ENCODE peak calls at places on chromosomes 11 and 22, in four cellular contexts. H is PC-3, U is fibroblast of lung, W is neuronal stem cell. A is an unnamed sample.

GRCh38 chr11:96213500-96213899 is 129.5 kb downstream of the MAML2 start:
- DNase-seq in H (peak), W (no peak), U (peak), A (peak)

GRCh38 chr11:117187799-117188481 is 9.4 kb downstream of the SIDT2 start:
- DNase-seq in W (no peak), U (no peak), H (no peak), A (no peak)

GRCh38 chr22:36691488-36691887 is 12.1 kb downstream of the CACNG2 start:
- DNase-seq in W (no peak), U (no peak), H (no peak), A (no peak)

GRCh38 chr11:9120659-9121350 is 29.4 kb upstream of the SCUBE2 start:
- DNase-seq in U (no peak), H (peak), W (peak), A (no peak)

GRCh38 chr22:19983701-19984100 is 32.9 kb downstream of the ARVCF start:
- DNase-seq in H (no peak), U (no peak), W (no peak), A (no peak)

GRCh38 chr22:46490538-46490937 is 46.9 kb downstream of the CELSR1 start:
- DNase-seq in U (no peak), W (no peak), H (no peak), A (no peak)

GRCh38 chr11:75073459-75074190 is 23.1 kb downstream of the OR2AT4 start:
- DNase-seq in H (no peak), W (no peak), U (no peak), A (no peak)

GRCh38 chr11:22539851-22540376 is 85.7 kb downstream of the FANCF start:
- DNase-seq in H (peak), U (peak), W (peak), A (peak)

GRCh38 chr11:35151896-35152295 is 12.9 kb downstream of the CD44 start:
- DNase-seq in H (no peak), U (no peak), W (no peak), A (no peak)

GRCh38 chr11:11850668-11851067 is 8.9 kb downstream of the USP47 start:
- DNase-seq in W (no peak), H (no peak), U (no peak), A (no peak)

GRCh38 chr11:11493698-11494097 is 128.1 kb downstream of the GALNT18 start:
- DNase-seq in H (no peak), U (no peak), W (no peak), A (no peak)

GRCh38 chr11:107561688-107562087 is 3.8 kb downstream of the ALKBH8 start:
- DNase-seq in H (peak), W (no peak), U (peak), A (peak)

GRCh38 chr11:11972148-11972547 is 36.3 kb downstream of the DKK3 start:
- DNase-seq in W (no peak), U (no peak), H (no peak), A (no peak)

GRCh38 chr11:35553021-35553420 is 27.6 kb upstream of the PAMR1 start:
- DNase-seq in H (no peak), W (no peak), U (no peak), A (no peak)

GRCh38 chr11:2827256-2827655 is 58.3 kb downstream of the CDKN1C start:
- DNase-seq in W (no peak), U (peak), H (no peak), A (no peak)
- H2AFZ ChIP-seq in W (no peak), U (no peak), H (no peak), A (no peak)

DNA sequence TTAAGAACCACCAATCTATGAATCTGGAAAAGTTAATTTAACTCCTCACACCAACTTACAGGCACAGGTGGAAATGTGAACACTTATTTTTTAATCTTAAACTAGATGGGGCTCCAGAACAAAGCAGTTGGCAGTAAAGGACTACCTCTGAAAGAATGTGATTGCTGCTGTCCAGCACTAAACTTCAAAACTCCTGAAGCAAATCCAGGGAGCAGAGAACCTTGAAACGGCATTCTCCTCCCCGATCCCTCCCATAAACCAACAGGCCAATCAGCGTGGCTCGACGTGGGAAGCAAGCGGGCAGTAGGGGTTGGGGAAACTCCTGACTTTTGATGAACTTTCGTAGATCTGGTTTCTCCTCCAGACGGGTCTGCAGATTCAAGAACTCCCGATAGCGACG is 5.0 kb downstream of the SNX19 start:
- DNase-seq in H (no peak), W (no peak), U (no peak), A (no peak)
- H2AFZ ChIP-seq in H (no peak), W (no peak), U (no peak), A (no peak)

GRCh38 chr22:27715078-27715477 is 86.5 kb downstream of the MN1 start:
- DNase-seq in H (no peak), W (peak), U (no peak), A (no peak)
- H2AFZ ChIP-seq in H (no peak), W (peak), U (no peak), A (no peak)

GRCh38 chr11:48037709-48038468 is 57.5 kb downstream of the PTPRJ start:
- DNase-seq in H (peak), U (peak), W (no peak), A (no peak)
- H2AFZ ChIP-seq in H (no peak), U (no peak), W (no peak), A (no peak)

GRCh38 chr11:19288256-19288655 is 47.5 kb upstream of the E2F8 start:
- DNase-seq in U (no peak), H (no peak), W (no peak), A (no peak)
- H2AFZ ChIP-seq in U (no peak), H (no peak), W (no peak), A (no peak)

GRCh38 chr11:69013009-69013951 is at the start of gene MRGPRF:
- DNase-seq in W (no peak), U (peak), H (peak), A (no peak)
- H2AFZ ChIP-seq in W (peak), U (no peak), H (no peak), A (no peak)

GRCh38 chr11:89381094-89381493 is 110.1 kb downstream of the NOX4 start:
- DNase-seq in U (peak), W (no peak), H (peak), A (peak)
- H2AFZ ChIP-seq in U (no peak), W (no peak), H (peak), A (no peak)